ENCODE peak calls at places on chromosomes 3 and 15, in four cellular contexts. W is A549, N is HepG2, R is K562. X is an unnamed sample.

GRCh38 chr3:159130108-159130507 is 328.3 kb downstream of the MFSD1 start:
- DNase-seq in N (peak), R (peak), W (peak), X (peak)

GRCh38 chr3:127764841-127765362 is 57.4 kb downstream of the MGLL start:
- DNase-seq in R (no peak), W (no peak), N (no peak), X (no peak)

GRCh38 chr3:10575601-10576160 is 70.3 kb upstream of the ATP2B2 start:
- DNase-seq in W (no peak), R (no peak), N (no peak), X (no peak)

GRCh38 chr3:78143000-78143399 is 1103.1 kb downstream of the ROBO2 start:
- DNase-seq in R (no peak), N (no peak), W (no peak), X (no peak)

GRCh38 chr15:62165029-62165792 is at the start of gene C2CD4B:
- DNase-seq in R (peak), N (no peak), W (peak), X (peak)

GRCh38 chr15:54046093-54046492 is 67.9 kb downstream of the UNC13C start:
- DNase-seq in R (no peak), W (no peak), N (no peak), X (no peak)

GRCh38 chr3:154955907-154956533 is 124.1 kb upstream of the MME start:
- DNase-seq in W (no peak), N (no peak), R (peak), X (no peak)

GRCh38 chr15:89665449-89666146 is 10.3 kb upstream of the KIF7 start:
- DNase-seq in W (peak), R (no peak), N (no peak), X (no peak)

GRCh38 chr3:189169728-189170127 is 2.0 kb upstream of the TPRG1 start:
- DNase-seq in W (no peak), R (no peak), N (no peak), X (peak)

GRCh38 chr15:59087731-59088130 is 17.2 kb upstream of the CCNB2 start:
- DNase-seq in R (no peak), W (no peak), N (no peak), X (no peak)

GRCh38 chr3:81472600-81473362 is 288.7 kb downstream of the GBE1 start:
- DNase-seq in R (no peak), W (no peak), N (no peak), X (no peak)

GRCh38 chr15:69096197-69096596 is 64.2 kb upstream of the GLCE start:
- DNase-seq in N (no peak), W (no peak), R (no peak), X (no peak)

GRCh38 chr3:127420355-127420655 is 132.5 kb upstream of the PRR20G start:
- DNase-seq in N (no peak), W (no peak), R (no peak), X (no peak)

GRCh38 chr3:24259901-24260512 is 234.6 kb downstream of the THRB start:
- DNase-seq in W (no peak), R (peak), N (no peak), X (no peak)

GRCh38 chr3:66702126-66702525 is 201.3 kb upstream of the LRIG1 start:
- DNase-seq in N (no peak), W (no peak), R (no peak), X (no peak)

GRCh38 chr3:158918008-158918407 is 116.2 kb downstream of the MFSD1 start:
- DNase-seq in N (peak), W (peak), R (peak), X (peak)

GRCh38 chr3:46692566-46692983 is 904 bp downstream of the ALS2CL start:
- DNase-seq in N (no peak), W (peak), R (no peak), X (peak)

GRCh38 chr15:64732156-64732860 is 43.1 kb downstream of the RBPMS2 start:
- DNase-seq in N (peak), W (peak), R (no peak), X (no peak)

GRCh38 chr3:42264399-42265058 is 1.5 kb downstream of the CCK start:
- DNase-seq in W (peak), N (no peak), R (peak), X (no peak)

GRCh38 chr15:48623456-48623855 is 22.1 kb downstream of the FBN1 start:
- DNase-seq in N (no peak), W (no peak), R (no peak), X (no peak)

GRCh38 chr3:195131149-195131548 is 139.8 kb downstream of the XXYLT1 start:
- DNase-seq in W (no peak), N (no peak), R (no peak), X (no peak)

GRCh38 chr15:20645956-20646355 is 104.4 kb upstream of the GOLGA6L6 start:
- DNase-seq in N (no peak), R (no peak), W (peak), X (no peak)

GRCh38 chr3:128468285-128468790 is 1.6 kb upstream of the DNAJB8 start:
- DNase-seq in N (no peak), W (no peak), R (no peak), X (no peak)

GRCh38 chr3:97914390-97914789 is 57.8 kb downstream of the RIOX2 start:
- DNase-seq in R (peak), W (peak), N (no peak), X (no peak)

GRCh38 chr3:54870423-54870822 is 57.4 kb downstream of the LRTM1 start:
- DNase-seq in N (peak), W (peak), R (peak), X (no peak)
- TF ChIP-seq RNF2 in N (no peak), W (no peak), R (no peak), X (no peak)

DNA sequence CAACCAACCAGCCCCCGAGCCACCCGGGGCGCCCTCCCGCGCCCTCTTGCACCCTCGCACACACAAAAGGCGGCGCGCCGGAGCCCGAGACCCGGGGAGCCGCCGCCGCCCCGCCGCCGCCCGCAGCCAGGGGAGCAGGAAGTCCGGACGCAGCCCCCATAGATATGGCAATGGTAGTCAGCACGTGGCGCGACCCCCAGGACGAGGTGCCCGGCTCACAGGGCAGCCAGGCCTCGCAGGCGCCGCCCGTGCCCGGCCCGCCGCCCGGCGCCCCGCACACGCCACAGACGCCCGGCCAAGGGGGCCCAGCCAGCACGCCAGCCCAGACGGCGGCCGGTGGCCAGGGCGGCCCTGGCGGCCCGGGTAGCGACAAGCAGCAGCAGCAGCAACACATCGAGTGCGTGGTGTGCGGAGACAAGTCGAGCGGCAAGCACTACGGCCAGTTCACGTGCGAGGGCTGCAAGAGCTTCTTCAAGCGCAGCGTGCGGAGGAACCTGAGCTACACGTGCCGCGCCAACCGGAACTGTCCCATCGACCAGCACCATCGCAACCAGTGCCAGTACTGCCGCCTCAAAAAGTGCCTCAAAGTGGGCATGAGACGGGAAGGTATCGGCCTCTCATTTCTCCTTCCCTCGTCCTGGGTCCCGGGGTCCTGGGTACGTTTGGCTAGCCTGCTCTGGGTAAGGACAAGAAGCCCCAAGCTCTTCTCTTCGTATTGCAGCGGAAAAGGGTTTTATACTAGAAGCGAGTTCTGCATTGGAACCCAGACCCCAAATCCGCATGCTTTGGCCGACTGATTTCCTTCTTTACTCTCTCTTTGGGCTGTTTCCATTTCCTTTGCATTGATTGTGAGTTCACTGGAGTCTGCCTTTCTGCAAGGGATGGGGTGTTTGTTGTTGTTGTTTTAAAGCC is 1.7 kb downstream of the NR2F2 start:
- DNase-seq in N (no peak), W (peak), R (peak), X (peak)
- TF ChIP-seq CEBPB in N (no peak), W (no peak), R (no peak), X (no peak)

GRCh38 chr3:3309836-3310235 is 130.3 kb upstream of the CRBN start:
- DNase-seq in R (no peak), W (no peak), N (no peak), X (no peak)
- TF ChIP-seq RNF2 in R (no peak), W (no peak), N (no peak), X (no peak)

DNA sequence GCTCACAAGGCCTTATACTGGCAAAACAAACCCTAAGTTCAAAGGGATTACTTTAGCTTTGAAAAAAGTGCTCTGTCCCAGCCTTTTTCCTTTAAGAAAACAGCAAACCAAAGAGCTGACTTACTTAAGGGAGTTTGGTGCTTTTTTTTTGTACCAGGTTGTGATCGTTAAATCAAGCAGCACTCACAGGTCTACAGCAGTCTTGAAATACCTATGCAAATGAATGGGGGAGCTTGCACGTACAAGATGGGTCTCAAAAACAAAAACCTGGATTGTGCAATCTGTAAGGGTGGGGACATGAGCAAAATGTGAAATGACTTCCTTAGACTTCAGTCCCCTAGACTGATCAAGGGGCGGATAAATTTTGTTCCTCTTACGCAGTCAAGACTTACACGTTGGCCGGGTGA is 11.6 kb upstream of the PIK3CB start:
- DNase-seq in W (no peak), R (no peak), N (peak), X (no peak)
- TF ChIP-seq CEBPB in W (no peak), R (peak), N (peak), X (peak)

X was measured in H1.